ENCODE peak calls at places on chromosome 21, in nine cellular contexts. A is GM23248, V is suprapubic skin, T is SJSA1, U is MM.1S, Q is RWPE2, R is MG63, M is testis, S is H7. C is an unnamed sample. For H3K27me3, the result is how much of the 10 kb centered on the place peaks cover.

GRCh38 chr21:46159841-46160562 is 4.6 kb upstream of the FTCD start:
- DNase-seq in M (peak), R (no peak), A (no peak), Q (peak), T (no peak), V (peak), U (no peak), S (peak), C (no peak)

GRCh38 chr21:40351006-40351405 is 483.8 kb downstream of the PCP4 start:
- DNase-seq in S (no peak), T (no peak), V (no peak), Q (no peak), A (no peak), U (no peak), R (no peak), M (no peak), C (peak)

GRCh38 chr21:46295177-46295711 is 9.1 kb downstream of the YBEY start:
- DNase-seq in S (peak), U (no peak), M (no peak), Q (no peak), A (peak), T (peak), V (no peak), R (peak), C (no peak)

GRCh38 chr21:37074195-37074510 is 1.1 kb downstream of the TTC3 start:
- DNase-seq in Q (no peak), M (peak), S (peak), A (peak), R (peak), U (no peak), T (peak), V (no peak), C (peak)

GRCh38 chr21:41169701-41170100 is 1.7 kb downstream of the BACE2 start:
- DNase-seq in S (no peak), V (no peak), U (no peak), Q (no peak), M (peak), T (no peak), R (no peak), A (peak), C (peak)

GRCh38 chr21:17527240-17527639 is 14.4 kb downstream of the CXADR start:
- DNase-seq in S (no peak), U (no peak), R (no peak), A (peak), V (no peak), Q (no peak), M (no peak), T (peak), C (peak)

GRCh38 chr21:16079830-16080229 is 350.0 kb downstream of the USP25 start:
- DNase-seq in T (no peak), V (no peak), M (no peak), U (no peak), R (no peak), S (no peak), Q (no peak), A (peak), C (peak)

GRCh38 chr21:29190920-29191319 is 60.5 kb downstream of the MAP3K7CL start:
- DNase-seq in U (no peak), R (no peak), T (no peak), S (no peak), M (no peak), V (no peak), A (peak), Q (no peak), C (peak)

GRCh38 chr21:30234643-30235042 is 18.7 kb upstream of the CLDN8 start:
- DNase-seq in R (no peak), M (no peak), S (no peak), U (no peak), T (no peak), Q (no peak), V (no peak), A (peak), C (peak)

GRCh38 chr21:29481081-29481480 is 182.4 kb downstream of the BACH1 start:
- DNase-seq in A (no peak), S (no peak), V (no peak), T (peak), Q (no peak), M (no peak), U (no peak), R (no peak), C (no peak)

GRCh38 chr21:26732442-26733221 is 112.6 kb downstream of the ADAMTS1 start:
- DNase-seq in V (no peak), T (peak), M (peak), R (no peak), S (peak), Q (no peak), A (peak), U (no peak), C (peak)

GRCh38 chr21:21102874-21103273 is 104.7 kb downstream of the NCAM2 start:
- DNase-seq in T (no peak), A (no peak), S (no peak), U (no peak), Q (no peak), M (no peak), R (no peak), V (no peak), C (no peak)

GRCh38 chr21:46442938-46443337 is 15.8 kb upstream of the DIP2A start:
- DNase-seq in Q (no peak), S (peak), T (no peak), U (no peak), A (no peak), V (peak), R (no peak), M (no peak), C (no peak)

GRCh38 chr21:18369115-18369514 is 34.5 kb downstream of the TMPRSS15 start:
- DNase-seq in M (peak), A (no peak), R (peak), V (no peak), U (peak), S (peak), T (no peak), Q (no peak), C (no peak)

GRCh38 chr21:26637346-26637745 is 64.3 kb upstream of the CYYR1 start:
- DNase-seq in V (no peak), S (no peak), A (no peak), M (no peak), T (no peak), U (no peak), Q (no peak), R (no peak), C (no peak)

GRCh38 chr21:46662765-46663500 is 27.5 kb downstream of the PRMT2 start:
- DNase-seq in S (no peak), V (no peak), R (no peak), T (no peak), A (peak), U (no peak), M (no peak), Q (no peak), C (peak)

GRCh38 chr21:37974081-37974480 is 57.8 kb upstream of the KCNJ6 start:
- DNase-seq in R (no peak), U (no peak), M (no peak), Q (no peak), S (no peak), V (no peak), T (peak), A (peak), C (peak)

GRCh38 chr21:23633447-23633846 is 1973.8 kb downstream of the MRPL39 start:
- DNase-seq in Q (no peak), U (no peak), A (no peak), T (no peak), R (no peak), M (no peak), V (no peak), S (no peak), C (no peak)

GRCh38 chr21:46211376-46211775 is 17.2 kb downstream of the LSS start:
- DNase-seq in R (no peak), T (no peak), M (no peak), Q (peak), U (no peak), S (no peak), A (no peak), V (peak), C (no peak)

GRCh38 chr21:33112151-33112550 is 42.2 kb downstream of the OLIG1 start:
- DNase-seq in U (no peak), A (no peak), S (no peak), Q (no peak), R (no peak), V (no peak), M (no peak), T (no peak), C (no peak)

GRCh38 chr21:33110340-33110715 is 40.4 kb downstream of the OLIG1 start:
- DNase-seq in S (no peak), A (no peak), V (no peak), U (no peak), T (no peak), M (no peak), R (no peak), Q (no peak), C (no peak)

GRCh38 chr21:33109574-33110339 is 39.8 kb downstream of the OLIG1 start:
- DNase-seq in V (no peak), S (peak), U (no peak), A (no peak), R (peak), Q (no peak), T (no peak), M (no peak), C (peak)

GRCh38 chr21:33112670-33113596 is 43.0 kb downstream of the OLIG1 start:
- DNase-seq in R (no peak), V (no peak), S (no peak), Q (no peak), A (no peak), M (no peak), T (no peak), U (no peak), C (no peak)

DNA sequence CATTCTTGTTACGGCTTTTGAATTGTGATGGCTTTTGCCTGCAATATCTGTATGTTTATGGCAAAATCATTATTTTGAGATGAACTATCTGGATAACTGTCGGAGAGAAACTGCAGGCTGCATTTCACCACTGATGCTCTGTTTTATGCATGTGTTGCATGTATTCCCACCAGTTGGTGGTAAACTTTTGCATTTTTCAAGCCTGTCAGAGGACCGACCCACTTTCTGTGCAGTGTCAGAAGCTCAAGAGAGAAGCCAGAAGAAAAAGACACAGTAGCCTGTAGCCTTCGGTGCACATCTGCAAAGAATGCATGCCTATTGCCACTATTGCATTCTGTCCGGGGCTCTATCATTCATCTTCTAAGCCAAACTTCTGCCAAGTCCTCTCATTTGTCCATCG is 41.6 kb downstream of the OLIG1 start:
- DNase-seq in T (no peak), S (no peak), A (no peak), R (no peak), U (no peak), V (no peak), M (no peak), Q (no peak), C (no peak)
- H3K27me3 ChIP-seq in T (half or more), S (under half), A (half or more), R (under half), U (under half), V (half or more), M (under half), Q (half or more), C (under half)

DNA sequence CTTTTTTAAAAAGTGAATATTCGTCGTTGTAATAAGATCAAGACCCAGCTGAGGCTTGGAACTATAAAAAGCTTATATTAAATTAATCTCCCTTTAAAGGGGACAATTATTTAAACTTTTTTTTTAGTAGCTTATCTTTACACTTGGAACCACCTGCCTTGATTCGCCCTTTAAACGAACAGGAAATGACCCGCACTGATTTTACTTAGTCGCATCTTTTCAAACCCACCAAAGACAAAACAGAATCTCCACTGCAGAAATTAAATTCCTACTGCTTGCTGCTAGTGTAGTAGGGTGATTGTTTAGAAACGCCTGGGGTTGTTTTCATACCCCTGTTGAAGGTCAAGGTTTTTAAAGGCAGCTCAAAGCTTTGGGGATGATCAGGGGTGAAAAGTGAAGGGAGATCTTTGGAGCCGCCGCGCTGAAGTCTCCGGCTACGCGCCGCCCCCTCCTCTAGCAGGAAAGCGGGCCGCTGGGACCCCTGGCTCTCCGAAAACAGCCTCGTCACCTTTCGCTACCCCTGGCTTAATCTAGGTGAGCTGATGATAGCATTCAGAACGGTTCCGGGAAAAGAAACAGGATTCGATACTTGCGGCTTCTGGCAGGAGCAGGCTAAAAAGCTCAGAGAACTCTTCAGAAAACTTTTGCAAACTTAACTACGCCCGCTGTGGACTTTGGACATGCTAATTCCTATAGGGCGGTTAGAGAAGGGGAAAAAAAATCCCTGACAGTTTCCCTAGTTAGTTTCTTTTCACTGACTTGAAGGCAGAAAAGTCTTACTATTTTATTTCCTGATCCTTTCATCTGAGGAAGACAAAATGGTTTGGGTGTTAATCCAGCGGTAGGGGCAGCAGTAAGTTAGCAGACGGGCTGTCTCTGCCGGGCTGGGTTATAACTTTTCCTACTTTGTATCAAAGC is 163.2 kb downstream of the RUNX1 start:
- DNase-seq in U (peak), R (no peak), A (peak), S (peak), M (peak), V (no peak), T (peak), Q (no peak), C (no peak)
- H3K27me3 ChIP-seq in U (under half), R (under half), A (under half), S (half or more), M (under half), V (under half), T (under half), Q (under half), C (under half)

GRCh38 chr21:15066231-15066577 is 1.4 kb upstream of the NRIP1 start:
- DNase-seq in Q (no peak), S (no peak), V (no peak), A (peak), U (no peak), T (no peak), M (no peak), R (no peak), C (no peak)

GRCh38 chr21:15064576-15065380 is at the start of gene NRIP1:
- DNase-seq in M (peak), V (peak), Q (peak), R (peak), S (peak), A (peak), U (peak), T (peak), C (peak)

GRCh38 chr21:15063081-15063820 is 1.5 kb downstream of the NRIP1 start:
- DNase-seq in U (peak), A (peak), V (no peak), R (peak), T (peak), S (peak), Q (no peak), M (peak), C (peak)

GRCh38 chr21:15063821-15064575 is 802 bp downstream of the NRIP1 start:
- DNase-seq in R (peak), V (peak), Q (peak), M (peak), A (peak), T (peak), U (peak), S (peak), C (peak)

GRCh38 chr21:15065381-15066230 is 806 bp upstream of the NRIP1 start:
- DNase-seq in A (peak), M (peak), Q (peak), R (peak), S (peak), V (peak), U (peak), T (peak), C (peak)
- H3K27me3 ChIP-seq in A (under half), M (under half), Q (under half), R (under half), S (under half), V (under half), U (under half), T (under half), C (under half)

DNA sequence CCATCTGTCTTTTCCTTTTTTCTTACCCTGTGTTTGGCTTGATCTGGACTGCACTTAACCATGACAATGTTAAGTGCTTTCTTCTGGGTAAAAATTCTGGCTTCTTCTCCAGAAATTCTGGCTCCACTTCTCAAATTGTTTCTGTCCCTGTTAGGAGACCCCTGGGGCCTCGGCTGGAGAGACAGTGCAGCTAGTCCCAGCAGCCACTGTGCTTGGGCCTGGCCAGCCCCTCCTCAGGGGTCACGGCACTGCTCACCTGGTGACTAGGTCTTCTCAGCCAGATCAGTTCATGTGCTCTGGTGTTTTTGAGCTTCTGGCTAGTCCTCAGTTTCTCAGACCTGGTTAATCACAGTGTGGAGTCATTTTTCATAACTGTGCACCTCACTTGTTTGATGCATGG is 72.4 kb downstream of the ADARB1 start:
- DNase-seq in U (no peak), A (no peak), V (no peak), M (no peak), S (no peak), T (no peak), R (no peak), Q (no peak), C (no peak)
- H3K27me3 ChIP-seq in U (half or more), A (under half), V (under half), M (under half), S (under half), T (under half), R (under half), Q (under half), C (under half)

GRCh38 chr21:31873696-31874599 is 1.1 kb downstream of the HUNK start:
- DNase-seq in V (peak), S (peak), A (peak), R (peak), Q (peak), U (peak), M (peak), T (peak), C (no peak)

GRCh38 chr21:31873275-31873695 is 465 bp downstream of the HUNK start:
- DNase-seq in A (no peak), Q (no peak), M (no peak), R (peak), T (peak), V (no peak), S (peak), U (peak), C (no peak)

GRCh38 chr21:31872072-31872451 is 758 bp upstream of the HUNK start:
- DNase-seq in A (no peak), T (no peak), Q (no peak), M (no peak), U (no peak), R (no peak), S (peak), V (no peak), C (no peak)

GRCh38 chr21:31874817-31875216 is 2.0 kb downstream of the HUNK start:
- DNase-seq in M (no peak), R (peak), S (peak), U (no peak), Q (no peak), A (peak), V (no peak), T (peak), C (no peak)

DNA sequence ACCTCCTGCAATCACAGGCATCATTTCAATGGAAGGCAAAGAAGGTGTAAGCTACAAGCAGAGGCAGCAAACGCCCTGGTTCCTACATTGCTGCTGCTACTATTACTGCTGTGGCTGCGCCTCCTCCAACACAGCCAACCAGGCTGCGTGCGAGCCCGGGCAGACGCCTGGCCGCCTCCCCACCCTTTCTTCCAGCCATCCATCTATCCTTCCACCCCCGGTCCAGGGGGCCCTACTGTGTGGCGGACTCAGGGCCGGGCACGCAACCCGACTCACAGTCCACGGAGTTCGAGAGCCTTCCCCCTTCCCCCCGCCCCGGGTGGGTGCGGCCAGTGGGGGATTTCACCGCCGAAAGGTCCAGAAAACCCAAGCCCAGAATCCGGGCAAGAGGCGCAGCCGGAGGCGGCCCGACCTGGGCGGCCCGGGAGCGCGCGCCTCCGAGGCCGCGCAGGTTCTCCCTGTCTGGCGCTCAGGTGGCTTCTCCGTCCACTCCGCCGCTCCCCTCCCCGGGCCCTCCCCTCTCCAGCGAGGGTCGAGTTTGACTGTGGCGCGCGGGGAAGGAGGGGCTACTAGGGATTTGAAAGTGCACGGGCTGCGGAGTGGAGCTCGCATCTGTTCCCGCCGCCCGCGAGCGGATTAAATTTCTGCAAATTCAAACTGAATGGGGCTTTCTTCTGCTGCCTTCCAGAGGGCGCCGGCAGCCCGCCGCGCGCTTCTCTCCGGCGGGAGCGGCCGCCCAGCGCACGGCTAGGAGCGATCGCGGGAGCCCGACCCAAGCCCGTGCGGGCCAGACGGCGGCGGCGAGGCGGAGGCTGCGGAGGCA is at the start of gene HUNK:
- DNase-seq in Q (no peak), R (peak), U (peak), A (peak), M (peak), S (peak), V (peak), T (peak), C (peak)
- H3K27me3 ChIP-seq in Q (half or more), R (under half), U (under half), A (under half), M (under half), S (under half), V (under half), T (under half), C (under half)

DNA sequence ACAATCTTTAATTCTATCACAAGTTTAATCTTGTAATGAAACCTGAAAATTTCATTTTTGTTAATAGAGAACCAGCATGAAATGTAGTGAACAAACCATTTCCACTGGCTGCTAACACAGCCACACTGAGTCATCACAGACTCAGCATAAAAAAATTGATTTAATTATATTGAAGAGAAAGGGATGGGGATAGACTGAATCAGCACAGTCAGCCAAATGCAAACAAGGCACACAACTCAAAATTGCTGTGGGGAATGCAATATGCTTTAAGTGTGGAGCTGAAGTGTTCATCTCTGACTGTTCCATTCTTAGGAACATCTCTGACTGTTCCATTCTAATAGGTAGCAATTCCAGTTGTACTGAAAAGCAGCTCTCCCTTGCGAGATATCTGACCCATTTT is 299.8 kb downstream of the MRPL39 start:
- DNase-seq in Q (no peak), U (no peak), V (no peak), T (peak), S (no peak), A (peak), R (peak), M (no peak), C (no peak)
- H3K27me3 ChIP-seq in Q (under half), U (under half), V (under half), T (under half), S (under half), A (under half), R (under half), M (under half), C (under half)